ENCODE peak calls at places on chromosomes 7 and 10, in four cellular contexts. One of them, this sample, is unnamed. For H3K9me3, the result is how much of the 10 kb centered on the place peaks cover.

GRCh38 chr10:80964955-80965614 is 427.4 kb downstream of the SH2D4B start:
- DNase-seq in ovary: no peak
- DNase-seq in upper lobe of right lung: no peak
- DNase-seq in PC-9: no peak
- DNase-seq in this sample: no peak

GRCh38 chr10:33174674-33175073 is 159.8 kb downstream of the NRP1 start:
- DNase-seq in PC-9: no peak
- DNase-seq in upper lobe of right lung: no peak
- DNase-seq in ovary: no peak
- DNase-seq in this sample: no peak

GRCh38 chr10:126357169-126357568 is 31.1 kb downstream of the ADAM12 start:
- DNase-seq in PC-9: no peak
- DNase-seq in upper lobe of right lung: no peak
- DNase-seq in ovary: no peak
- DNase-seq in this sample: no peak

GRCh38 chr10:112510384-112510783 is 63.4 kb downstream of the VTI1A start:
- DNase-seq in ovary: no peak
- DNase-seq in upper lobe of right lung: no peak
- DNase-seq in PC-9: no peak
- DNase-seq in this sample: no peak

GRCh38 chr10:97731346-97732051 is 5.4 kb upstream of the ZFYVE27 start:
- DNase-seq in PC-9: peak
- DNase-seq in ovary: peak
- DNase-seq in upper lobe of right lung: no peak
- DNase-seq in this sample: peak

GRCh38 chr7:47513741-47514241 is 68.1 kb downstream of the TNS3 start:
- DNase-seq in ovary: no peak
- DNase-seq in upper lobe of right lung: no peak
- DNase-seq in PC-9: no peak
- DNase-seq in this sample: no peak

GRCh38 chr7:94190599-94191061 is 186.5 kb upstream of the BET1 start:
- DNase-seq in ovary: no peak
- DNase-seq in upper lobe of right lung: no peak
- DNase-seq in PC-9: peak
- DNase-seq in this sample: no peak

GRCh38 chr10:23472181-23472580 is 33.3 kb downstream of the OTUD1 start:
- DNase-seq in upper lobe of right lung: no peak
- DNase-seq in ovary: no peak
- DNase-seq in PC-9: no peak
- DNase-seq in this sample: no peak

GRCh38 chr7:123865517-123866117 is 20.6 kb downstream of the HYAL4 start:
- DNase-seq in PC-9: peak
- DNase-seq in upper lobe of right lung: no peak
- DNase-seq in ovary: peak
- DNase-seq in this sample: no peak

GRCh38 chr10:47137311-47137851 is 162.6 kb upstream of the GDF10 start:
- DNase-seq in ovary: no peak
- DNase-seq in upper lobe of right lung: no peak
- DNase-seq in PC-9: peak
- DNase-seq in this sample: no peak

GRCh38 chr7:16465469-16466086 is at the start of gene SOSTDC1:
- DNase-seq in upper lobe of right lung: no peak
- DNase-seq in PC-9: no peak
- DNase-seq in ovary: no peak
- DNase-seq in this sample: no peak

GRCh38 chr10:76632158-76633051 is 1005.2 kb downstream of the KCNMA1 start:
- DNase-seq in upper lobe of right lung: no peak
- DNase-seq in PC-9: peak
- DNase-seq in ovary: no peak
- DNase-seq in this sample: no peak

GRCh38 chr10:788796-789748 is 99.6 kb upstream of the DIP2C start:
- DNase-seq in upper lobe of right lung: peak
- DNase-seq in ovary: no peak
- DNase-seq in PC-9: peak
- DNase-seq in this sample: peak

GRCh38 chr7:157528785-157529341 is 192.1 kb downstream of the DNAJB6 start:
- DNase-seq in upper lobe of right lung: peak
- DNase-seq in ovary: no peak
- DNase-seq in PC-9: no peak
- DNase-seq in this sample: no peak

GRCh38 chr7:66920256-66920655 is 769 bp upstream of the TMEM248 start:
- DNase-seq in upper lobe of right lung: no peak
- DNase-seq in ovary: no peak
- DNase-seq in PC-9: no peak
- DNase-seq in this sample: no peak

GRCh38 chr7:68224041-68224534 is 1227.5 kb downstream of the TYW1 start:
- DNase-seq in ovary: no peak
- DNase-seq in upper lobe of right lung: no peak
- DNase-seq in PC-9: no peak
- DNase-seq in this sample: no peak

GRCh38 chr7:127782550-127783266 is 130.7 kb downstream of the SND1 start:
- DNase-seq in upper lobe of right lung: no peak
- DNase-seq in PC-9: no peak
- DNase-seq in ovary: no peak
- DNase-seq in this sample: no peak

GRCh38 chr7:74183653-74184450 is 9.7 kb downstream of the EIF4H start:
- DNase-seq in PC-9: peak
- DNase-seq in upper lobe of right lung: no peak
- DNase-seq in ovary: no peak
- DNase-seq in this sample: no peak

GRCh38 chr7:7956531-7957221 is 11.9 kb upstream of the GLCCI1 start:
- DNase-seq in ovary: no peak
- DNase-seq in PC-9: peak
- DNase-seq in upper lobe of right lung: no peak
- DNase-seq in this sample: no peak

GRCh38 chr7:1704326-1705241 is 34.5 kb downstream of the ELFN1 start:
- DNase-seq in ovary: no peak
- DNase-seq in upper lobe of right lung: peak
- DNase-seq in PC-9: no peak
- DNase-seq in this sample: no peak

GRCh38 chr10:131574707-131575430 is 263.3 kb upstream of the TCERG1L start:
- DNase-seq in PC-9: no peak
- DNase-seq in ovary: no peak
- DNase-seq in upper lobe of right lung: no peak
- DNase-seq in this sample: no peak

GRCh38 chr10:102450124-102450373 is 1.3 kb downstream of the C10orf95 start:
- DNase-seq in upper lobe of right lung: no peak
- DNase-seq in PC-9: no peak
- DNase-seq in ovary: no peak
- DNase-seq in this sample: no peak

GRCh38 chr10:90197766-90198165 is 496.4 kb downstream of the KIF20B start:
- DNase-seq in ovary: no peak
- DNase-seq in upper lobe of right lung: no peak
- DNase-seq in PC-9: no peak
- DNase-seq in this sample: no peak

GRCh38 chr10:79050896-79051555 is 17.7 kb upstream of the ZMIZ1 start:
- DNase-seq in upper lobe of right lung: peak
- DNase-seq in ovary: peak
- DNase-seq in PC-9: no peak
- DNase-seq in this sample: no peak

GRCh38 chr7:150322833-150323681 is at the start of the genes ACTR3C and LRRC61:
- DNase-seq in ovary: peak
- DNase-seq in PC-9: peak
- DNase-seq in upper lobe of right lung: peak
- DNase-seq in this sample: peak

GRCh38 chr7:20299647-20300312 is 30.9 kb upstream of the ITGB8 start:
- DNase-seq in PC-9: no peak
- DNase-seq in ovary: no peak
- DNase-seq in upper lobe of right lung: no peak
- DNase-seq in this sample: no peak

GRCh38 chr10:51700228-51700835 is 937 bp upstream of the CSTF2T start:
- DNase-seq in upper lobe of right lung: no peak
- DNase-seq in PC-9: no peak
- DNase-seq in ovary: peak
- DNase-seq in this sample: peak

GRCh38 chr10:132729810-132730565 is 56.0 kb downstream of the NKX6-2 start:
- DNase-seq in upper lobe of right lung: no peak
- DNase-seq in PC-9: no peak
- DNase-seq in ovary: no peak
- DNase-seq in this sample: no peak

GRCh38 chr7:6106140-6106904 is 75.1 kb downstream of the ANKRD61 start:
- DNase-seq in upper lobe of right lung: peak
- DNase-seq in PC-9: peak
- DNase-seq in ovary: peak
- DNase-seq in this sample: no peak

GRCh38 chr10:99425204-99425603 is 5.2 kb downstream of the GOT1 start:
- DNase-seq in ovary: no peak
- DNase-seq in PC-9: no peak
- DNase-seq in upper lobe of right lung: no peak
- DNase-seq in this sample: no peak

GRCh38 chr10:95183451-95184230 is 10.4 kb upstream of the ACSM6 start:
- DNase-seq in PC-9: peak
- DNase-seq in upper lobe of right lung: peak
- DNase-seq in ovary: peak
- DNase-seq in this sample: peak

GRCh38 chr10:79116801-79117723 is 48.3 kb downstream of the ZMIZ1 start:
- DNase-seq in ovary: no peak
- DNase-seq in PC-9: no peak
- DNase-seq in upper lobe of right lung: peak
- DNase-seq in this sample: no peak

GRCh38 chr10:21507066-21507669 is 18.3 kb downstream of the SKIDA1 start:
- DNase-seq in ovary: no peak
- DNase-seq in upper lobe of right lung: no peak
- DNase-seq in PC-9: no peak
- DNase-seq in this sample: no peak

GRCh38 chr10:89416465-89416864 is 2.1 kb downstream of the IFIT5 start:
- DNase-seq in ovary: no peak
- DNase-seq in PC-9: no peak
- DNase-seq in upper lobe of right lung: no peak
- DNase-seq in this sample: no peak

DNA sequence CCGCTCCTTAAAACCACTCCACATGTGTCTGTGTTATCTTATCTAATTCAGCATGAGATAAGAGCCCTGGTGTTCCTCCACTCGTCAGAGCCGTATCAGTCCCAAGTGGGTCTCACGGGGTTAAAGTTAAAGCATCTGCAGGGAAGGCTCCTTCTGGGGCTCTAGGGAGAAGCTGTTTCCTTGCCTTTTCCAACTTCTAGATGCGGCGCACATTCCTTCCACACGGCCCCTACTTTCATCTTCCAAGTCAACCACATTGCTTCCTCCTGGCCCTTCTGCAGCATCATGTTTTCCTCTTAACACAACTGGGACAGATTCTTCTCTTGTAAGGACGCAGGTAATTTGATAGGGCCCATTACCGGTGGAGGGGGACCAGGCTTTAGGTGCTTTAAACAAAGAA is 620.1 kb upstream of the DPP6 start:
- DNase-seq in ovary: no peak
- DNase-seq in upper lobe of right lung: no peak
- DNase-seq in PC-9: no peak
- DNase-seq in this sample: no peak
- H3K9me3 ChIP-seq in ovary: under half
- H3K9me3 ChIP-seq in upper lobe of right lung: under half
- H3K9me3 ChIP-seq in PC-9: under half
- H3K9me3 ChIP-seq in this sample: under half

DNA sequence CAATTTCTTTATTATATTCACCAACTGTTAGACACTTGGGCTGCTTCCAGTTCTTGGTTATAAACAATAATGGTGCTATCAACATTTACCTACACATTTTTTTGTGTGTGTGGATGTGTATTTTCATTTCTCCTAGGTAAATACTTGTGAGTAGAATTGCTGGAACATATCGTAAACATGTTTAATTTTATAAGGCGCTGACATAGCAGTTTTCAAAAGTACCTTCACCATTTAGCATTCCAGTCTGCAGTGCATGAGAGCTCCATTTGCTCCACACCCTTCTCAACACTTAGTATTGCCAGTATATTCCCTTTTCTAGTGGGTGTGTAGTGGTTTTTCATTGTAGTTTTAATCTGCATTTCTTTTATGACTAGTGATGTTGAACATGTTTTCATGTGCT is 59.6 kb upstream of the FAM204A start:
- DNase-seq in upper lobe of right lung: no peak
- DNase-seq in ovary: no peak
- DNase-seq in PC-9: no peak
- DNase-seq in this sample: no peak
- H3K4me3 ChIP-seq in upper lobe of right lung: no peak
- H3K4me3 ChIP-seq in ovary: no peak
- H3K4me3 ChIP-seq in PC-9: no peak
- H3K4me3 ChIP-seq in this sample: no peak

DNA sequence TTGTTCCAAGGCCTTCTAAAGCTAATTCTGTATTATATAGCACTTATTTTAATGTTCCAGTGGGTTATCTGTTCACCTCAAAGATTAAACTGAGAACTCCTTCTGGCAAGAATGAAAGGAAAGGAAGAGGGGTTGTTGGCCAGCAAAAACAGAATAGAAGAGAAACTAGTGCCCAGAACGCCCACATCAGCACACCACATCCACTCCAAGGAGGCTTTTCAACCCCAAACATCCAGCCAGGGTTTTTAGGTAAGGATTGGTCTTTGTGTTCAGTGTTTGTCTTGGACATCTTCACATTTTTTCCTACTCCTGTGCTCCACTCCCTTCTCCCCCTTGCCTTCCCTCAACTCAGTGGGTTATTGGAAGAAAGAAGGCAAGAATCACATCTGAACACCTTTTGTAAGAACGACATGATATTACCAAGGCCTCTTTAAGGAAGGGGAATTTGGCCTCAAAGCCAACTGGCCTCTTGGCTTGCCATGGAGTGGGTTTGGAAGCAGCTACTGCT is 55.8 kb downstream of the BICC1 start:
- DNase-seq in upper lobe of right lung: no peak
- DNase-seq in PC-9: no peak
- DNase-seq in ovary: no peak
- DNase-seq in this sample: no peak
- H3K9me3 ChIP-seq in upper lobe of right lung: under half
- H3K9me3 ChIP-seq in PC-9: under half
- H3K9me3 ChIP-seq in ovary: under half
- H3K9me3 ChIP-seq in this sample: under half

GRCh38 chr10:121578298-121578697 is 19.9 kb downstream of the FGFR2 start:
- DNase-seq in PC-9: no peak
- DNase-seq in ovary: no peak
- DNase-seq in upper lobe of right lung: no peak
- DNase-seq in this sample: no peak

GRCh38 chr10:121579656-121580055 is 18.6 kb downstream of the FGFR2 start:
- DNase-seq in PC-9: peak
- DNase-seq in upper lobe of right lung: no peak
- DNase-seq in ovary: no peak
- DNase-seq in this sample: no peak

GRCh38 chr10:121578965-121579364 is 19.3 kb downstream of the FGFR2 start:
- DNase-seq in upper lobe of right lung: no peak
- DNase-seq in ovary: no peak
- DNase-seq in PC-9: no peak
- DNase-seq in this sample: no peak

GRCh38 chr10:121576139-121576538 is 22.1 kb downstream of the FGFR2 start:
- DNase-seq in ovary: no peak
- DNase-seq in PC-9: no peak
- DNase-seq in upper lobe of right lung: no peak
- DNase-seq in this sample: no peak

GRCh38 chr10:121577568-121577967 is 20.7 kb downstream of the FGFR2 start:
- DNase-seq in PC-9: no peak
- DNase-seq in upper lobe of right lung: no peak
- DNase-seq in ovary: no peak
- DNase-seq in this sample: no peak
- H3K4me3 ChIP-seq in PC-9: no peak
- H3K4me3 ChIP-seq in upper lobe of right lung: no peak
- H3K4me3 ChIP-seq in ovary: no peak
- H3K4me3 ChIP-seq in this sample: no peak